ENCODE peak calls at places on chromosomes 6 and 20, in eight cellular contexts. G, K, D, F, O, U, H and S are unnamed samples.

GRCh38 chr6:154683756-154684523 is 49.3 kb upstream of the SCAF8 start:
- DNase-seq in G (no peak), K (no peak), D (no peak), F (no peak), O (no peak), U (no peak), H (no peak), S (no peak)

GRCh38 chr6:53358440-53359087 is 9.8 kb upstream of the ELOVL5 start:
- DNase-seq in G (no peak), K (no peak), D (no peak), F (no peak), O (no peak), U (no peak), H (peak), S (no peak)

GRCh38 chr6:13673825-13674444 is 37.7 kb downstream of the RANBP9 start:
- DNase-seq in G (no peak), K (no peak), D (no peak), F (no peak), O (no peak), U (no peak), H (no peak), S (no peak)

GRCh38 chr6:169932491-169932890 is 181.1 kb downstream of the ERMARD start:
- DNase-seq in G (no peak), K (no peak), D (no peak), F (no peak), O (no peak), U (no peak), H (no peak), S (peak)

GRCh38 chr6:10401004-10401536 is 13.8 kb downstream of the TFAP2A start:
- DNase-seq in G (no peak), K (no peak), D (no peak), F (no peak), O (no peak), U (no peak), H (no peak), S (no peak)

GRCh38 chr6:36196049-36196879 is at the start of gene BRPF3:
- DNase-seq in G (peak), K (peak), D (peak), F (peak), O (peak), U (peak), H (no peak), S (peak)

GRCh38 chr6:37354526-37355384 is 972 bp downstream of the RNF8 start:
- DNase-seq in G (no peak), K (no peak), D (no peak), F (peak), O (no peak), U (no peak), H (no peak), S (no peak)

GRCh38 chr20:20395856-20396600 is 28.1 kb downstream of the INSM1 start:
- DNase-seq in G (no peak), K (no peak), D (no peak), F (no peak), O (no peak), U (no peak), H (no peak), S (no peak)

GRCh38 chr6:158835616-158836221 is 16.6 kb upstream of the EZR start:
- DNase-seq in G (no peak), K (no peak), D (no peak), F (no peak), O (no peak), U (no peak), H (no peak), S (peak)

GRCh38 chr20:63186528-63187316 is 29.2 kb downstream of the YTHDF1 start:
- DNase-seq in G (no peak), K (no peak), D (no peak), F (no peak), O (no peak), U (no peak), H (no peak), S (peak)

GRCh38 chr20:33689973-33690372 is 3.8 kb upstream of the E2F1 start:
- DNase-seq in G (no peak), K (no peak), D (peak), F (no peak), O (peak), U (no peak), H (no peak), S (no peak)

GRCh38 chr6:32181890-32182529 is 2.0 kb downstream of the AGER start:
- DNase-seq in G (no peak), K (no peak), D (no peak), F (no peak), O (no peak), U (no peak), H (no peak), S (no peak)

GRCh38 chr6:118859517-118860064 is 34.4 kb upstream of the ASF1A start:
- DNase-seq in G (no peak), K (no peak), D (no peak), F (no peak), O (no peak), U (no peak), H (no peak), S (no peak)

GRCh38 chr20:25364879-25365699 is 25.5 kb downstream of the ABHD12 start:
- DNase-seq in G (no peak), K (no peak), D (no peak), F (no peak), O (no peak), U (no peak), H (no peak), S (no peak)

GRCh38 chr6:85561750-85562357 is 31.8 kb downstream of the SNX14 start:
- DNase-seq in G (no peak), K (no peak), D (no peak), F (no peak), O (no peak), U (no peak), H (no peak), S (no peak)

GRCh38 chr6:156840606-156841005 is 63.4 kb downstream of the ARID1B start:
- DNase-seq in G (no peak), K (no peak), D (no peak), F (no peak), O (no peak), U (no peak), H (no peak), S (no peak)

GRCh38 chr6:35038076-35038475 is 103.1 kb downstream of the TCP11 start:
- DNase-seq in G (no peak), K (no peak), D (no peak), F (no peak), O (no peak), U (no peak), H (no peak), S (peak)

GRCh38 chr6:137848672-137849071 is 18.4 kb upstream of the TNFAIP3 start:
- DNase-seq in G (no peak), K (no peak), D (no peak), F (no peak), O (no peak), U (no peak), H (no peak), S (no peak)

GRCh38 chr6:45691426-45691825 is 313.7 kb upstream of the SUPT3H start:
- DNase-seq in G (no peak), K (no peak), D (no peak), F (no peak), O (no peak), U (no peak), H (no peak), S (no peak)

GRCh38 chr20:50256577-50256976 is 65.9 kb downstream of the CEBPB start:
- DNase-seq in G (no peak), K (no peak), D (no peak), F (no peak), O (no peak), U (peak), H (no peak), S (peak)

GRCh38 chr6:25369450-25370086 is 90.4 kb downstream of the CARMIL1 start:
- DNase-seq in G (no peak), K (no peak), D (no peak), F (no peak), O (no peak), U (no peak), H (no peak), S (no peak)

GRCh38 chr20:19823971-19824370 is 65.9 kb downstream of the RIN2 start:
- DNase-seq in G (no peak), K (no peak), D (no peak), F (no peak), O (no peak), U (no peak), H (no peak), S (no peak)

GRCh38 chr6:73169633-73170032 is 55.7 kb downstream of the KHDC1L start:
- DNase-seq in G (no peak), K (no peak), D (no peak), F (no peak), O (no peak), U (no peak), H (no peak), S (peak)

GRCh38 chr20:53040678-53041674 is 68.8 kb downstream of the TSHZ2 start:
- DNase-seq in G (no peak), K (no peak), D (no peak), F (no peak), O (no peak), U (no peak), H (no peak), S (no peak)

GRCh38 chr20:41173791-41174341 is 36.5 kb downstream of the PLCG1 start:
- DNase-seq in G (no peak), K (no peak), D (no peak), F (no peak), O (no peak), U (no peak), H (no peak), S (no peak)

GRCh38 chr6:111052171-111052570 is 35.1 kb upstream of the SLC16A10 start:
- DNase-seq in G (no peak), K (no peak), D (no peak), F (no peak), O (no peak), U (no peak), H (no peak), S (no peak)

GRCh38 chr20:40322941-40323340 is 366.1 kb downstream of the MAFB start:
- DNase-seq in G (no peak), K (no peak), D (no peak), F (no peak), O (no peak), U (no peak), H (no peak), S (no peak)

GRCh38 chr6:36829919-36830544 is 9.2 kb downstream of the CPNE5 start:
- DNase-seq in G (no peak), K (no peak), D (no peak), F (no peak), O (no peak), U (no peak), H (no peak), S (no peak)

GRCh38 chr20:13723015-13723414 is 61.7 kb downstream of the ESF1 start:
- DNase-seq in G (no peak), K (no peak), D (no peak), F (no peak), O (no peak), U (no peak), H (no peak), S (no peak)

GRCh38 chr6:45835725-45836437 is 179.8 kb downstream of the CLIC5 start:
- DNase-seq in G (no peak), K (no peak), D (no peak), F (no peak), O (no peak), U (no peak), H (no peak), S (peak)

GRCh38 chr6:44431118-44431725 is 43.7 kb downstream of the CDC5L start:
- DNase-seq in G (no peak), K (peak), D (no peak), F (peak), O (no peak), U (peak), H (no peak), S (peak)

GRCh38 chr20:38242848-38243449 is 17.6 kb downstream of the KIAA1755 start:
- DNase-seq in G (no peak), K (no peak), D (no peak), F (no peak), O (no peak), U (peak), H (no peak), S (no peak)

GRCh38 chr6:153135681-153136080 is 4.6 kb upstream of the RGS17 start:
- DNase-seq in G (no peak), K (no peak), D (no peak), F (no peak), O (no peak), U (no peak), H (no peak), S (no peak)

GRCh38 chr6:36247691-36248090 is 22.2 kb upstream of the PNPLA1 start:
- DNase-seq in G (no peak), K (no peak), D (no peak), F (no peak), O (no peak), U (no peak), H (no peak), S (no peak)

GRCh38 chr20:50146732-50147662 is 6.5 kb downstream of the PEDS1 start:
- DNase-seq in G (no peak), K (no peak), D (no peak), F (no peak), O (peak), U (no peak), H (no peak), S (no peak)

GRCh38 chr20:32078777-32079176 is 26.7 kb downstream of the HCK start:
- DNase-seq in G (no peak), K (no peak), D (no peak), F (no peak), O (no peak), U (no peak), H (no peak), S (no peak)

GRCh38 chr6:110513001-110513400 is 36.6 kb upstream of the SLC22A16 start:
- DNase-seq in G (no peak), K (no peak), D (no peak), F (no peak), O (no peak), U (no peak), H (no peak), S (no peak)

GRCh38 chr6:46103437-46103836 is 26.4 kb upstream of the ENPP4 start:
- DNase-seq in G (no peak), K (no peak), D (no peak), F (no peak), O (no peak), U (no peak), H (no peak), S (no peak)

GRCh38 chr20:37406010-37406998 is 60.4 kb downstream of the SRC start:
- DNase-seq in G (no peak), K (no peak), D (peak), F (peak), O (no peak), U (peak), H (no peak), S (peak)